ENCODE peak calls at places on chromosome 6, in six cellular contexts. One of them, this sample, is unnamed.

GRCh38 chr6:44668976-44669934 is 281.7 kb downstream of the CDC5L start:
- DNase-seq in prostate gland: no peak
- DNase-seq in ovary: no peak
- DNase-seq in transverse colon: no peak
- DNase-seq in endothelial cell of umbilical vein: no peak
- DNase-seq in Peyer's patch: no peak
- DNase-seq in this sample: no peak

GRCh38 chr6:126063512-126064146 is 77.3 kb downstream of the TRMT11 start:
- DNase-seq in prostate gland: no peak
- DNase-seq in ovary: no peak
- DNase-seq in endothelial cell of umbilical vein: peak
- DNase-seq in transverse colon: no peak
- DNase-seq in Peyer's patch: no peak
- DNase-seq in this sample: no peak

GRCh38 chr6:152952866-152953509 is 29.9 kb downstream of the FBXO5 start:
- DNase-seq in transverse colon: no peak
- DNase-seq in prostate gland: no peak
- DNase-seq in ovary: no peak
- DNase-seq in endothelial cell of umbilical vein: peak
- DNase-seq in Peyer's patch: no peak
- DNase-seq in this sample: no peak

GRCh38 chr6:36979343-36979742 is 6.7 kb downstream of the MTCH1 start:
- DNase-seq in transverse colon: peak
- DNase-seq in Peyer's patch: no peak
- DNase-seq in prostate gland: no peak
- DNase-seq in ovary: peak
- DNase-seq in endothelial cell of umbilical vein: peak
- DNase-seq in this sample: peak

GRCh38 chr6:57089687-57090457 is at the start of gene ZNF451:
- DNase-seq in transverse colon: peak
- DNase-seq in ovary: peak
- DNase-seq in endothelial cell of umbilical vein: peak
- DNase-seq in Peyer's patch: peak
- DNase-seq in prostate gland: peak
- DNase-seq in this sample: peak

GRCh38 chr6:25743868-25744267 is 10.7 kb upstream of the SLC17A4 start:
- DNase-seq in prostate gland: no peak
- DNase-seq in endothelial cell of umbilical vein: no peak
- DNase-seq in transverse colon: no peak
- DNase-seq in ovary: no peak
- DNase-seq in Peyer's patch: no peak
- DNase-seq in this sample: no peak

GRCh38 chr6:36578030-36578825 is 15.9 kb upstream of the SRSF3 start:
- DNase-seq in prostate gland: no peak
- DNase-seq in Peyer's patch: no peak
- DNase-seq in ovary: no peak
- DNase-seq in transverse colon: no peak
- DNase-seq in endothelial cell of umbilical vein: no peak
- DNase-seq in this sample: no peak

GRCh38 chr6:35552285-35552917 is 39.7 kb upstream of the TULP1 start:
- DNase-seq in Peyer's patch: peak
- DNase-seq in endothelial cell of umbilical vein: peak
- DNase-seq in prostate gland: no peak
- DNase-seq in transverse colon: peak
- DNase-seq in ovary: no peak
- DNase-seq in this sample: peak

GRCh38 chr6:79269877-79270276 is 35.4 kb upstream of the HMGN3 start:
- DNase-seq in Peyer's patch: no peak
- DNase-seq in endothelial cell of umbilical vein: peak
- DNase-seq in ovary: no peak
- DNase-seq in prostate gland: no peak
- DNase-seq in transverse colon: no peak
- DNase-seq in this sample: no peak

GRCh38 chr6:45115696-45116095 is 212.4 kb upstream of the RUNX2 start:
- DNase-seq in prostate gland: no peak
- DNase-seq in endothelial cell of umbilical vein: peak
- DNase-seq in Peyer's patch: no peak
- DNase-seq in transverse colon: no peak
- DNase-seq in ovary: no peak
- DNase-seq in this sample: no peak

GRCh38 chr6:5398530-5398929 is 137.2 kb downstream of the FARS2 start:
- DNase-seq in endothelial cell of umbilical vein: peak
- DNase-seq in ovary: no peak
- DNase-seq in Peyer's patch: no peak
- DNase-seq in prostate gland: no peak
- DNase-seq in transverse colon: no peak
- DNase-seq in this sample: no peak

GRCh38 chr6:167748046-167748445 is 78.7 kb upstream of the AFDN start:
- DNase-seq in ovary: no peak
- DNase-seq in transverse colon: no peak
- DNase-seq in endothelial cell of umbilical vein: no peak
- DNase-seq in Peyer's patch: no peak
- DNase-seq in prostate gland: no peak
- DNase-seq in this sample: peak

GRCh38 chr6:3793545-3793944 is 42.0 kb upstream of the PXDC1 start:
- DNase-seq in transverse colon: no peak
- DNase-seq in Peyer's patch: no peak
- DNase-seq in prostate gland: no peak
- DNase-seq in ovary: no peak
- DNase-seq in endothelial cell of umbilical vein: no peak
- DNase-seq in this sample: no peak

GRCh38 chr6:45420083-45420908 is 42.6 kb upstream of the SUPT3H start:
- DNase-seq in Peyer's patch: peak
- DNase-seq in endothelial cell of umbilical vein: peak
- DNase-seq in prostate gland: peak
- DNase-seq in transverse colon: peak
- DNase-seq in ovary: peak
- DNase-seq in this sample: no peak

GRCh38 chr6:141443032-141443431 is 689.7 kb upstream of the GJE1 start:
- DNase-seq in endothelial cell of umbilical vein: peak
- DNase-seq in ovary: no peak
- DNase-seq in prostate gland: no peak
- DNase-seq in Peyer's patch: no peak
- DNase-seq in transverse colon: no peak
- DNase-seq in this sample: no peak

GRCh38 chr6:79072640-79073181 is 5.3 kb downstream of the PHIP start:
- DNase-seq in Peyer's patch: no peak
- DNase-seq in endothelial cell of umbilical vein: no peak
- DNase-seq in ovary: no peak
- DNase-seq in prostate gland: no peak
- DNase-seq in transverse colon: no peak
- DNase-seq in this sample: no peak

GRCh38 chr6:152112503-152113261 is 305.2 kb downstream of the ESR1 start:
- DNase-seq in transverse colon: peak
- DNase-seq in endothelial cell of umbilical vein: peak
- DNase-seq in Peyer's patch: no peak
- DNase-seq in prostate gland: no peak
- DNase-seq in ovary: no peak
- DNase-seq in this sample: peak

GRCh38 chr6:149032599-149033405 is 284.7 kb upstream of the TAB2 start:
- DNase-seq in Peyer's patch: no peak
- DNase-seq in endothelial cell of umbilical vein: no peak
- DNase-seq in prostate gland: no peak
- DNase-seq in transverse colon: no peak
- DNase-seq in ovary: peak
- DNase-seq in this sample: no peak

GRCh38 chr6:27871919-27872633 is 40.1 kb downstream of the OR2B2 start:
- DNase-seq in Peyer's patch: peak
- DNase-seq in prostate gland: peak
- DNase-seq in transverse colon: peak
- DNase-seq in ovary: peak
- DNase-seq in endothelial cell of umbilical vein: peak
- DNase-seq in this sample: peak

GRCh38 chr6:113763311-113763766 is 93.8 kb upstream of the MARCKS start:
- DNase-seq in endothelial cell of umbilical vein: peak
- DNase-seq in ovary: no peak
- DNase-seq in transverse colon: no peak
- DNase-seq in prostate gland: no peak
- DNase-seq in Peyer's patch: no peak
- DNase-seq in this sample: no peak

GRCh38 chr6:83092756-83093399 is 25.4 kb downstream of the DOP1A start:
- DNase-seq in prostate gland: no peak
- DNase-seq in endothelial cell of umbilical vein: no peak
- DNase-seq in Peyer's patch: no peak
- DNase-seq in transverse colon: no peak
- DNase-seq in ovary: no peak
- DNase-seq in this sample: no peak

GRCh38 chr6:18045507-18045906 is 58.1 kb upstream of the KIF13A start:
- DNase-seq in ovary: no peak
- DNase-seq in transverse colon: no peak
- DNase-seq in endothelial cell of umbilical vein: no peak
- DNase-seq in prostate gland: no peak
- DNase-seq in Peyer's patch: no peak
- DNase-seq in this sample: no peak

GRCh38 chr6:18048953-18049630 is 61.7 kb upstream of the KIF13A start:
- DNase-seq in transverse colon: no peak
- DNase-seq in prostate gland: no peak
- DNase-seq in Peyer's patch: no peak
- DNase-seq in ovary: no peak
- DNase-seq in endothelial cell of umbilical vein: no peak
- DNase-seq in this sample: no peak

GRCh38 chr6:18044108-18044783 is 56.8 kb upstream of the KIF13A start:
- DNase-seq in ovary: no peak
- DNase-seq in endothelial cell of umbilical vein: no peak
- DNase-seq in transverse colon: no peak
- DNase-seq in Peyer's patch: no peak
- DNase-seq in prostate gland: no peak
- DNase-seq in this sample: no peak

GRCh38 chr6:18042536-18043145 is 55.2 kb upstream of the KIF13A start:
- DNase-seq in ovary: no peak
- DNase-seq in transverse colon: no peak
- DNase-seq in Peyer's patch: no peak
- DNase-seq in prostate gland: no peak
- DNase-seq in endothelial cell of umbilical vein: no peak
- DNase-seq in this sample: no peak

GRCh38 chr6:18047406-18047805 is 60.0 kb upstream of the KIF13A start:
- DNase-seq in transverse colon: no peak
- DNase-seq in Peyer's patch: no peak
- DNase-seq in prostate gland: peak
- DNase-seq in endothelial cell of umbilical vein: no peak
- DNase-seq in ovary: no peak
- DNase-seq in this sample: no peak
- H3K27ac ChIP-seq in transverse colon: peak
- H3K27ac ChIP-seq in Peyer's patch: no peak
- H3K27ac ChIP-seq in prostate gland: peak
- H3K27ac ChIP-seq in endothelial cell of umbilical vein: no peak
- H3K27ac ChIP-seq in ovary: no peak
- H3K27ac ChIP-seq in this sample: no peak

DNA sequence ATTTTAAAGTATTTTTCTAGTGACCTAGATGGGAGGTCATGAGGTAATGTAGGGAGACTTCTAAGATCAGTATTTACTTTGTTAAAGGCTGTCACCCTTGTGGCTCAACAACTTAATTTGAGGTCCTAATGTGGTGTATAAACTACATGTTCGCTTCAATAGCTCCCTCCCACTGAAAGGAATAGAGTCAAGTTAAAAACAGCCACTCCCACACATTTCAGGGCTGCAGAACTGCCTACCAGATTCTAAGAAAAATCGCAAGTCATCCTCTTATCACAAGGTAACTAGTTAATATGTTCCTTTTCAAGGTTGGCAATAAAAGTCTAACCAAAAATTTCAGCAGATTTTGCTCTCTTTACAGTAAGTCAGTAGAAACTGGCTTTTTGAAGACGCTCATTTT is 15.1 kb downstream of the GSTA1 start:
- DNase-seq in prostate gland: no peak
- DNase-seq in ovary: no peak
- DNase-seq in Peyer's patch: no peak
- DNase-seq in endothelial cell of umbilical vein: no peak
- DNase-seq in transverse colon: no peak
- DNase-seq in this sample: no peak
- H3K27ac ChIP-seq in prostate gland: no peak
- H3K27ac ChIP-seq in ovary: no peak
- H3K27ac ChIP-seq in Peyer's patch: peak
- H3K27ac ChIP-seq in endothelial cell of umbilical vein: no peak
- H3K27ac ChIP-seq in transverse colon: peak
- H3K27ac ChIP-seq in this sample: peak

DNA sequence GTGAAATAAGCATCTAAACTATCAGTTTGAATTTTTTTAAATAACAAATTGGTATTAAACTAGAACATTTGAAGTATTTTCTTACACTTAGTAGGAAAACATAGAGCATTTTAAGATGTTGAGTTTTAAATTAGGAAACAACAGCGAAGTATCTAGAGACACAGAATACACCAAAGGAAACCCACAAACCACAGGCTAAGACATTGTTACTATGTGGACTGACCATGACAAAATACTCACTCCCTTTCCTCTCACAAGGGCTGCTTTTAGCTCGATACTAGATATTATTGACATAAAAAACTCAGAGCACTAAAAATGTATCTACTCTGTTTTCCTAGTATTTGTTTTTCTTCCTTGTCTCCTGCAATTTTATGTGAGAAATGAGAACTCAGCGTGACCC is 266.0 kb upstream of the CITED2 start:
- DNase-seq in ovary: no peak
- DNase-seq in Peyer's patch: no peak
- DNase-seq in endothelial cell of umbilical vein: no peak
- DNase-seq in transverse colon: no peak
- DNase-seq in prostate gland: no peak
- DNase-seq in this sample: no peak
- H3K27ac ChIP-seq in ovary: no peak
- H3K27ac ChIP-seq in Peyer's patch: no peak
- H3K27ac ChIP-seq in endothelial cell of umbilical vein: no peak
- H3K27ac ChIP-seq in transverse colon: no peak
- H3K27ac ChIP-seq in prostate gland: no peak
- H3K27ac ChIP-seq in this sample: no peak

DNA sequence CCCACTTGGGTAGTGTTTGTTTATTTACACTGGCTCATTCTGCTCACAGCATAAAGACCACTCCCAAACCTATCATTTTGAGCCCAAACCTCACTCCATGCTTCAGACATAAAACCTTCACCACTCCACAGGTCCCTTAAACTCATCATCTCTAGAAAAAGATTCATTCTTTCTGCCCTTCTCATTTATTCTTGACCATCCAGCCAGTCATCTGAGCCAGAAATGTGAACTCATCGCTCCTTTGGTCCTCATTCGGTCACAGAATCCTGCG is 12.4 kb downstream of the TPMT start:
- DNase-seq in ovary: no peak
- DNase-seq in Peyer's patch: no peak
- DNase-seq in prostate gland: no peak
- DNase-seq in endothelial cell of umbilical vein: no peak
- DNase-seq in transverse colon: no peak
- DNase-seq in this sample: no peak
- H3K27ac ChIP-seq in ovary: no peak
- H3K27ac ChIP-seq in Peyer's patch: no peak
- H3K27ac ChIP-seq in prostate gland: no peak
- H3K27ac ChIP-seq in endothelial cell of umbilical vein: no peak
- H3K27ac ChIP-seq in transverse colon: no peak
- H3K27ac ChIP-seq in this sample: no peak

GRCh38 chr6:138184230-138184629 is 22.5 kb downstream of the ARFGEF3 start:
- DNase-seq in ovary: no peak
- DNase-seq in endothelial cell of umbilical vein: no peak
- DNase-seq in transverse colon: no peak
- DNase-seq in Peyer's patch: no peak
- DNase-seq in prostate gland: no peak
- DNase-seq in this sample: no peak
- H3K27ac ChIP-seq in ovary: no peak
- H3K27ac ChIP-seq in endothelial cell of umbilical vein: no peak
- H3K27ac ChIP-seq in transverse colon: no peak
- H3K27ac ChIP-seq in Peyer's patch: no peak
- H3K27ac ChIP-seq in prostate gland: peak
- H3K27ac ChIP-seq in this sample: no peak

This sample was measured in stomach.